ENCODE peak calls at places on chromosomes 5 and 9, in four cellular contexts. U is cardiac muscle cell, Q is left ventricle myocardium inferior, L is adrenal gland. Z is an unnamed sample. For H3K36me3, the result is how much of the 10 kb centered on the place peaks cover.

GRCh38 chr5:175206651-175207050 is 237.3 kb downstream of the DRD1 start:
- DNase-seq in U (no peak), Q (no peak), L (no peak), Z (no peak)

GRCh38 chr9:19903076-19903475 is 114.2 kb upstream of the SLC24A2 start:
- DNase-seq in U (no peak), Q (no peak), L (no peak), Z (no peak)

GRCh38 chr5:69083412-69083811 is 10.4 kb upstream of the SLC30A5 start:
- DNase-seq in U (peak), Q (no peak), L (no peak), Z (no peak)

GRCh38 chr5:16819522-16820167 is 116.4 kb downstream of the MYO10 start:
- DNase-seq in U (peak), Q (no peak), L (no peak), Z (peak)

GRCh38 chr9:101388507-101388993 is 3.7 kb upstream of the BAAT start:
- DNase-seq in U (no peak), Q (no peak), L (no peak), Z (no peak)

GRCh38 chr9:76619645-76620044 is 144.6 kb upstream of the PCA3 start:
- DNase-seq in U (peak), Q (no peak), L (no peak), Z (no peak)

GRCh38 chr5:95667219-95667618 is 15.6 kb downstream of the SPATA9 start:
- DNase-seq in U (no peak), Q (no peak), L (no peak), Z (no peak)

GRCh38 chr5:923473-923873 is 30.8 kb downstream of the TRIP13 start:
- DNase-seq in U (peak), Q (peak), L (peak), Z (peak)

GRCh38 chr9:125429476-125430160 is 168.0 kb downstream of the GAPVD1 start:
- DNase-seq in U (no peak), Q (no peak), L (no peak), Z (no peak)

GRCh38 chr9:104856413-104856941 is 71.5 kb downstream of the ABCA1 start:
- DNase-seq in U (peak), Q (no peak), L (peak), Z (no peak)
- H3K36me3 ChIP-seq in U (under half), Q (under half), L (half or more), Z (under half)

GRCh38 chr9:136465500-136466154 is 17.2 kb downstream of the SEC16A start:
- DNase-seq in U (no peak), Q (no peak), L (no peak), Z (no peak)
- H3K36me3 ChIP-seq in U (half or more), Q (half or more), L (half or more), Z (half or more)

GRCh38 chr5:177438468-177438867 is 8.1 kb upstream of the PRR7 start:
- DNase-seq in U (no peak), Q (no peak), L (no peak), Z (no peak)
- H3K36me3 ChIP-seq in U (under half), Q (half or more), L (under half), Z (under half)

DNA sequence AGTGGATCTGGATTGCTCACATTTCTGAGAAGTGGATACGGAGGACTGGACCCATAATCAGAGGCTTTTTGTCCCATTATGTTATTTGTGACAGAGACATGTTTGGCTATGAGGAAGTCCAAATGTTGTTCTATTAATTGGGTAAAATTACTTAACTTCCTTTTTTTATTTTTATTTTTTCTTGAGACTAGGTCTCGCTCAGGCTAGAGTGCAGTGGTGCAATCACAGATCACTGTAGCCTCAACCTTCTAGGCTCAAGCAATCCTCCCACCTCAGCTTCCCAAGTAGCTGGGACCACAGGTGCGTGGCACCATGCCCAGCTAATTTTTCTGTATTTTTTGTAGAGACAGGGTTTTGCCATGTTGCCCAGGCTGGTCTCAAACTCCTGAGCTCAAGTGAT is 11.9 kb upstream of the PGGT1B start:
- DNase-seq in U (no peak), Q (no peak), L (no peak), Z (no peak)
- H3K36me3 ChIP-seq in U (under half), Q (under half), L (under half), Z (under half)

DNA sequence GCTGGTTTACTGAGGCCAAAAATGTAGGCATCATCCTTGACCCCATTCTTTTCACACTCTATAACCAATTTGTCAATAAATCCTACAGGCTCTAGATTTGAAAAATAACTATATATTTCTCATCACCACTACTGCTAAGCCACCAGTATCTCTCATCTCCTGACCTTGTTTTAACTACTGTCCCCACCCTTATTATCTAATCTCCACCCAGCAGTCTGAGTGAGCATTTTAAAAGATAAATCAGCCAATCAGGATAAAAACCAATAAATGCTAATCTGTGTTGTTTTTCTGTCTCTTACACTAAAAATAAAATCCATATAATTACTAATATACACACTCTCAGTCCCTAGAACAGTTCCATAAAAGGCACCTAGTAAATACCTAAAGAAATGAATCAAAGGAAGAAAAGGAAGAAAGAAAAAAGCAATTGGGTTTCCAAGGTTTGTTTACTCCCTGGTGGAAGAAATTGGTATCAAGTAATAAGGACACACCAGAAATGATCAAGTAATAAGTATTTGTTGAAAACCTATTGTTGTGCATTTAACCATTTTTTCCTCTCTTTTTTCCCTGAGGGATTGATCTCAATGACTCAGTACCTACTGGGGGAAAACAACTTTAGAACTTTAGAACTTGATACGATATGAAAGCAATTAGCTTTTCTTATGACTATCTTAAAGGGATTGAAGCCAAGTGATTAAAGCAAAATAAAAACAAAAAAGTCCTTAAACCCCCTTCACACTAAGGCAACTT is 19.3 kb downstream of the MRPS27 start:
- DNase-seq in U (no peak), Q (no peak), L (no peak), Z (no peak)
- H3K36me3 ChIP-seq in U (under half), Q (under half), L (under half), Z (under half)

Z was measured in brain microvascular endothelial cell.